ENCODE peak calls at places on chromosome 9, in seven cellular contexts. One of them, this sample, is unnamed.

GRCh38 chr9:137757139-137757538 is 120.4 kb upstream of the CACNA1B start:
- DNase-seq in NCI-H69: no peak
- DNase-seq in T-helper 2 cell: no peak
- DNase-seq in ovary: no peak
- DNase-seq in astrocyte of the spinal cord: no peak
- DNase-seq in NCI-H2029: no peak
- DNase-seq in A549: no peak
- DNase-seq in this sample: peak

GRCh38 chr9:86242012-86242411 is 17.4 kb downstream of the C9orf153 start:
- DNase-seq in NCI-H69: no peak
- DNase-seq in T-helper 2 cell: no peak
- DNase-seq in ovary: no peak
- DNase-seq in astrocyte of the spinal cord: no peak
- DNase-seq in NCI-H2029: no peak
- DNase-seq in A549: no peak
- DNase-seq in this sample: no peak

GRCh38 chr9:31045810-31046209 is 1338.6 kb upstream of the ACO1 start:
- DNase-seq in NCI-H69: no peak
- DNase-seq in T-helper 2 cell: no peak
- DNase-seq in ovary: no peak
- DNase-seq in astrocyte of the spinal cord: no peak
- DNase-seq in NCI-H2029: no peak
- DNase-seq in A549: no peak
- DNase-seq in this sample: no peak

GRCh38 chr9:137276757-137277328 is 683 bp upstream of the TOR4A start:
- DNase-seq in NCI-H69: no peak
- DNase-seq in T-helper 2 cell: no peak
- DNase-seq in ovary: peak
- DNase-seq in astrocyte of the spinal cord: peak
- DNase-seq in NCI-H2029: no peak
- DNase-seq in A549: no peak
- DNase-seq in this sample: peak

GRCh38 chr9:89553451-89554020 is 51.3 kb upstream of the GADD45G start:
- DNase-seq in NCI-H69: no peak
- DNase-seq in T-helper 2 cell: no peak
- DNase-seq in ovary: no peak
- DNase-seq in astrocyte of the spinal cord: no peak
- DNase-seq in NCI-H2029: no peak
- DNase-seq in A549: no peak
- DNase-seq in this sample: no peak

GRCh38 chr9:109313351-109313750 is 7.5 kb downstream of the EPB41L4B start:
- DNase-seq in NCI-H69: peak
- DNase-seq in T-helper 2 cell: no peak
- DNase-seq in ovary: no peak
- DNase-seq in astrocyte of the spinal cord: no peak
- DNase-seq in NCI-H2029: no peak
- DNase-seq in A549: no peak
- DNase-seq in this sample: no peak

GRCh38 chr9:13963005-13963653 is 350.8 kb downstream of the NFIB start:
- DNase-seq in NCI-H69: no peak
- DNase-seq in T-helper 2 cell: no peak
- DNase-seq in ovary: no peak
- DNase-seq in astrocyte of the spinal cord: no peak
- DNase-seq in NCI-H2029: no peak
- DNase-seq in A549: no peak
- DNase-seq in this sample: no peak

GRCh38 chr9:22040760-22041159 is 31.7 kb upstream of the CDKN2B start:
- DNase-seq in NCI-H69: no peak
- DNase-seq in T-helper 2 cell: no peak
- DNase-seq in ovary: no peak
- DNase-seq in astrocyte of the spinal cord: peak
- DNase-seq in NCI-H2029: no peak
- DNase-seq in A549: no peak
- DNase-seq in this sample: peak

GRCh38 chr9:76576344-76576743 is 117.4 kb downstream of the GCNT1 start:
- DNase-seq in NCI-H69: no peak
- DNase-seq in T-helper 2 cell: peak
- DNase-seq in ovary: no peak
- DNase-seq in astrocyte of the spinal cord: peak
- DNase-seq in NCI-H2029: no peak
- DNase-seq in A549: no peak
- DNase-seq in this sample: peak